ENCODE peak calls at places on chromosomes 11 and 22, in six cellular contexts. X, P, T, J, S and V are unnamed samples.

GRCh38 chr11:88815505-88815904 is 250.3 kb downstream of the GRM5 start:
- DNase-seq in T (no peak), S (no peak), X (no peak), J (no peak), P (no peak), V (no peak)

GRCh38 chr22:41479671-41480396 is 10.9 kb downstream of the ACO2 start:
- DNase-seq in J (no peak), P (no peak), X (no peak), T (peak; percentile 61), S (no peak), V (no peak)

GRCh38 chr11:13235895-13236294 is 41.7 kb upstream of the BMAL1 start:
- DNase-seq in J (no peak), S (no peak), P (no peak), X (no peak), T (no peak), V (no peak)

GRCh38 chr11:81959341-81959740 is 774.3 kb downstream of the FAM181B start:
- DNase-seq in S (no peak), J (no peak), X (no peak), T (no peak), P (no peak), V (no peak)

GRCh38 chr22:32354360-32355351 is 3.0 kb upstream of the RFPL3 start:
- DNase-seq in J (no peak), P (no peak), X (no peak), S (no peak), T (no peak), V (no peak)

GRCh38 chr22:39150848-39151215 is 1.6 kb downstream of the CBX7 start:
- DNase-seq in S (no peak), T (no peak), J (no peak), P (no peak), X (no peak), V (no peak)

GRCh38 chr11:58688779-58689503 is 42.8 kb downstream of the GLYAT start:
- DNase-seq in X (no peak), J (no peak), T (no peak), P (no peak), S (no peak), V (no peak)

GRCh38 chr11:44727114-44727372 is 281 bp downstream of the TSPAN18 start:
- DNase-seq in P (no peak), S (no peak), X (no peak), J (no peak), T (peak; percentile 58), V (no peak)

GRCh38 chr11:1718326-1718725 is 21.3 kb downstream of the KRTAP5-6 start:
- DNase-seq in T (no peak), P (no peak), X (no peak), S (no peak), J (no peak), V (no peak)

GRCh38 chr22:27732391-27732790 is 69.2 kb downstream of the MN1 start:
- DNase-seq in T (no peak), J (no peak), X (no peak), S (no peak), P (no peak), V (no peak)

GRCh38 chr11:35990170-35990569 is 46.3 kb downstream of the LDLRAD3 start:
- DNase-seq in J (no peak), P (no peak), X (no peak), S (no peak), T (no peak), V (no peak)

GRCh38 chr11:94838027-94838610 is 70.0 kb downstream of the AMOTL1 start:
- DNase-seq in J (no peak), X (no peak), T (no peak), P (no peak), S (no peak), V (no peak)

GRCh38 chr11:37500425-37500824 is 902.4 kb upstream of the RAG2 start:
- DNase-seq in X (no peak), T (no peak), S (no peak), P (no peak), J (no peak), V (no peak)

GRCh38 chr22:32754413-32755041 is 47.0 kb upstream of the TIMP3 start:
- DNase-seq in T (no peak), X (no peak), J (no peak), P (no peak), S (peak; percentile 83), V (no peak)

GRCh38 chr22:50702821-50703725 is 30.4 kb downstream of the SHANK3 start:
- DNase-seq in J (no peak), P (peak; percentile 18), T (no peak), X (no peak), S (no peak), V (no peak)

GRCh38 chr11:126465573-126466287 is 110.2 kb downstream of the ST3GAL4 start:
- DNase-seq in P (no peak), T (no peak), X (no peak), J (peak; percentile 53), S (no peak), V (no peak)

GRCh38 chr22:27697888-27698287 is 103.7 kb downstream of the MN1 start:
- DNase-seq in S (no peak), J (no peak), T (no peak), P (no peak), X (no peak), V (no peak)

GRCh38 chr11:34654491-34655334 is 33.8 kb downstream of the EHF start:
- DNase-seq in P (no peak), X (no peak), T (no peak), J (no peak), S (peak; percentile 99), V (no peak)

GRCh38 chr22:29194269-29194668 is 11.4 kb upstream of the EMID1 start:
- DNase-seq in S (no peak), T (no peak), P (peak; percentile 43), J (no peak), X (no peak), V (no peak)
- TF ChIP-seq POLR2A in S (no peak), T (no peak), P (no peak), J (no peak), X (no peak), V (no peak)

GRCh38 chr11:112241486-112241885 is 15.3 kb downstream of the PTS start:
- DNase-seq in X (no peak), J (no peak), T (no peak), S (peak; percentile 76), P (no peak), V (no peak)
- TF ChIP-seq POLR2AphosphoS5 in X (no peak), J (no peak), T (no peak), S (no peak), P (no peak), V (no peak)

GRCh38 chr22:18029686-18030267 is 5.4 kb upstream of the MICAL3 start:
- DNase-seq in P (no peak), X (no peak), S (no peak), T (no peak), J (no peak), V (no peak)

GRCh38 chr22:18034076-18034475 is 9.7 kb upstream of the MICAL3 start:
- DNase-seq in X (no peak), P (no peak), S (no peak), T (no peak), J (no peak), V (no peak)

GRCh38 chr22:18032455-18033101 is 8.2 kb upstream of the MICAL3 start:
- DNase-seq in P (no peak), T (no peak), S (no peak), X (no peak), J (no peak), V (no peak)

GRCh38 chr22:18033204-18033998 is 9.0 kb upstream of the MICAL3 start:
- DNase-seq in S (no peak), J (no peak), P (no peak), X (no peak), T (no peak), V (no peak)

GRCh38 chr22:18031670-18032454 is 7.5 kb upstream of the MICAL3 start:
- DNase-seq in X (no peak), P (no peak), T (no peak), J (no peak), S (no peak), V (no peak)
- TF ChIP-seq TAF1 in X (no peak), P (no peak), T (no peak), J (no peak), S (no peak), V (no peak)

GRCh38 chr11:123318623-123319022 is 111.4 kb upstream of the GRAMD1B start:
- DNase-seq in S (no peak), J (no peak), X (no peak), T (no peak), P (no peak), V (no peak)

GRCh38 chr11:123316003-123316402 is 114.1 kb upstream of the GRAMD1B start:
- DNase-seq in S (no peak), P (no peak), X (no peak), J (no peak), T (no peak), V (no peak)

GRCh38 chr11:123313261-123313660 is 116.8 kb upstream of the GRAMD1B start:
- DNase-seq in X (no peak), P (no peak), J (no peak), S (no peak), T (no peak), V (no peak)

GRCh38 chr11:123314972-123315371 is 115.1 kb upstream of the GRAMD1B start:
- DNase-seq in X (no peak), S (no peak), P (no peak), T (no peak), J (no peak), V (no peak)
- TF ChIP-seq POLR2A in X (no peak), S (no peak), P (no peak), T (no peak), J (no peak), V (no peak)

GRCh38 chr11:122181893-122182292 is 65.9 kb upstream of the BLID start:
- DNase-seq in X (no peak), J (no peak), P (no peak), S (no peak), T (no peak), V (no peak)

GRCh38 chr11:122189259-122189658 is 73.2 kb upstream of the BLID start:
- DNase-seq in S (no peak), T (no peak), J (no peak), P (no peak), X (no peak), V (no peak)

GRCh38 chr11:122187373-122188165 is 71.6 kb upstream of the BLID start:
- DNase-seq in X (no peak), T (no peak), S (no peak), P (no peak), J (no peak), V (no peak)

GRCh38 chr11:122183933-122184332 is 67.9 kb upstream of the BLID start:
- DNase-seq in J (no peak), X (no peak), P (no peak), S (no peak), T (no peak), V (no peak)

DNA sequence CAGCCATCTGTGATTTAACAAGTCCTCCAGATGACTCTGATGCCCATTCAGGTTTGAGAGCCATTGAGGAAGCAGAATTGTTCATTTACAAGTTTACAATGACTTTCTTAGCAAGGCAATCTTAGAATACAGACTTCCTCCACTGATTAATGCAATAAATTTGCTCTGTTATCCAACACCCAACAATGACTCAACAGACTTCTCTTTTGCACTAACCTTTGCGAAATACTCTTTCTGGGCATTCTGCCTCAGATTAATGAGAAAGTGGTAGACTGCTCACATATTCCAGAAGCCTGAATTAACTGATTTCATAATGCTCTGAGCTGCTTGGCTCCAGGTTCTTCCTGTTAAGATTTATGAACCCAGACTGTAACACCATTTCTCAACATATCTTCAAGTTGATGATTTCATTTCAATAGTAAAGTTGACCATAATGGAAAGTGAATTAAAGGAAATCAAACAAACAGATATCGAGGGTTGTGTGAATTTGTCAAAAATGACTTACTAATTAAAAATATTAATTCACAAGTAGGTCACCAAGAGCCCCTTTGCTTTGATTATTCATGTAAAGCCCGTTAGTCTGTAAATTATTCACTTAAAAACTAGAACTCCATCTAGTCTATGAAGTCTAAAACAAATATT is 70.5 kb upstream of the BLID start:
- DNase-seq in T (no peak), X (no peak), J (no peak), S (no peak), P (no peak), V (no peak)
- TF ChIP-seq POLR2AphosphoS5 in T (no peak), X (no peak), J (no peak), S (no peak), P (no peak), V (no peak)